ENCODE peak calls at places on chromosome 1, in four cellular contexts. S, H, J and Z are unnamed samples.

GRCh38 chr1:237864338-237865244 is 26.1 kb downstream of the ZP4 start:
- DNase-seq in J (no peak), H (peak), S (peak), Z (peak)

GRCh38 chr1:162617513-162617912 is 14.8 kb upstream of the DDR2 start:
- DNase-seq in H (no peak), J (no peak), S (no peak), Z (no peak)

GRCh38 chr1:179278920-179279319 is 14.7 kb upstream of the SOAT1 start:
- DNase-seq in H (no peak), J (no peak), S (no peak), Z (no peak)

GRCh38 chr1:27544818-27545612 is 55.0 kb upstream of the WASF2 start:
- DNase-seq in H (no peak), S (peak), J (peak), Z (no peak)

GRCh38 chr1:162145966-162146696 is 76.6 kb downstream of the NOS1AP start:
- DNase-seq in H (no peak), S (no peak), J (no peak), Z (no peak)

GRCh38 chr1:110671323-110671722 is 3.4 kb downstream of the KCNA3 start:
- DNase-seq in J (no peak), H (no peak), S (no peak), Z (no peak)

GRCh38 chr1:20626524-20626923 is 6.7 kb upstream of the PINK1 start:
- DNase-seq in S (no peak), H (no peak), J (no peak), Z (no peak)

GRCh38 chr1:17239420-17239819 is 9.5 kb upstream of the PADI3 start:
- DNase-seq in S (peak), J (peak), H (peak), Z (peak)

GRCh38 chr1:36099681-36100341 is 11.1 kb downstream of the ADPRS start:
- DNase-seq in S (peak), J (peak), H (peak), Z (peak)

GRCh38 chr1:190376067-190376466 is 101.6 kb downstream of the BRINP3 start:
- DNase-seq in J (no peak), H (no peak), S (no peak), Z (no peak)

GRCh38 chr1:118786454-118787155 is 201.5 kb downstream of the TBX15 start:
- DNase-seq in H (no peak), J (no peak), S (no peak), Z (no peak)

GRCh38 chr1:233933339-233933738 is 28.9 kb downstream of the SLC35F3 start:
- DNase-seq in H (no peak), S (no peak), J (no peak), Z (no peak)

GRCh38 chr1:207818971-207819451 is 67.2 kb downstream of the CD46 start:
- DNase-seq in J (peak), S (peak), H (peak), Z (peak)

GRCh38 chr1:233240367-233240766 is 55.2 kb downstream of the PCNX2 start:
- DNase-seq in J (peak), S (no peak), H (no peak), Z (no peak)

GRCh38 chr1:17120483-17120882 is 1.2 kb upstream of the PADI2 start:
- DNase-seq in S (no peak), J (no peak), H (no peak), Z (no peak)

GRCh38 chr1:37824001-37824400 is 16.0 kb upstream of the YRDC start:
- DNase-seq in H (no peak), J (no peak), S (no peak), Z (no peak)

GRCh38 chr1:162612606-162613400 is 19.5 kb upstream of the DDR2 start:
- DNase-seq in S (no peak), J (peak), H (no peak), Z (peak)

GRCh38 chr1:155002479-155003226 is at the start of gene ZBTB7B:
- DNase-seq in J (no peak), H (peak), S (peak), Z (peak)

GRCh38 chr1:41277371-41277994 is 35.4 kb upstream of the SCMH1 start:
- DNase-seq in S (no peak), J (no peak), H (no peak), Z (no peak)

GRCh38 chr1:183515002-183515689 is 42.8 kb downstream of the SMG7 start:
- DNase-seq in J (peak), S (peak), H (no peak), Z (no peak)

GRCh38 chr1:209387969-209388329 is 195.6 kb upstream of the CAMK1G start:
- DNase-seq in J (peak), S (no peak), H (no peak), Z (no peak)

GRCh38 chr1:19210772-19211549 is 895 bp upstream of the UBR4 start:
- DNase-seq in S (peak), H (no peak), J (peak), Z (peak)

GRCh38 chr1:46757256-46757955 is 38.5 kb upstream of the EFCAB14 start:
- DNase-seq in J (peak), H (peak), S (no peak), Z (peak)

GRCh38 chr1:161706116-161706482 is 930 bp upstream of the FCRLA start:
- DNase-seq in J (peak), S (no peak), H (no peak), Z (no peak)

GRCh38 chr1:100249155-100249536 is 488 bp downstream of the DBT start:
- DNase-seq in J (no peak), S (peak), H (no peak), Z (no peak)

GRCh38 chr1:2803931-2804627 is 2.6 kb upstream of the TTC34 start:
- DNase-seq in S (no peak), J (no peak), H (no peak), Z (no peak)

GRCh38 chr1:161492827-161493226 is 12.4 kb upstream of the FCGR2A start:
- DNase-seq in J (no peak), S (no peak), H (no peak), Z (no peak)

GRCh38 chr1:199243423-199244061 is 604.7 kb downstream of the PTPRC start:
- DNase-seq in J (peak), H (peak), S (peak), Z (peak)

GRCh38 chr1:201538618-201539551 is at the start of gene NAV1:
- DNase-seq in H (peak), J (peak), S (peak), Z (peak)

GRCh38 chr1:204080163-204080903 is 7.4 kb downstream of the SOX13 start:
- DNase-seq in J (peak), H (peak), S (peak), Z (peak)

GRCh38 chr1:152023221-152023620 is 13.6 kb downstream of the S100A11 start:
- DNase-seq in J (no peak), H (no peak), S (no peak), Z (no peak)

GRCh38 chr1:203033287-203033686 is 7.0 kb downstream of the PPFIA4 start:
- DNase-seq in J (no peak), H (no peak), S (no peak), Z (no peak)

GRCh38 chr1:110233861-110234260 is 23.7 kb downstream of the KCNC4 start:
- DNase-seq in H (no peak), S (no peak), J (no peak), Z (no peak)

GRCh38 chr1:30853350-30853749 is 55.2 kb downstream of the SDC3 start:
- DNase-seq in S (peak), J (no peak), H (no peak), Z (no peak)

GRCh38 chr1:150484861-150485260 is 2.4 kb upstream of the TARS2 start:
- DNase-seq in H (peak), S (peak), J (peak), Z (no peak)

GRCh38 chr1:99917214-99917613 is 52.6 kb upstream of the SLC35A3 start:
- DNase-seq in H (no peak), J (no peak), S (no peak), Z (no peak)

GRCh38 chr1:913491-914252 is 10.1 kb upstream of the SAMD11 start:
- DNase-seq in H (no peak), J (no peak), S (no peak), Z (no peak)

GRCh38 chr1:28518745-28519341 is 13.0 kb downstream of the RCC1 start:
- DNase-seq in H (no peak), J (no peak), S (peak), Z (peak)

GRCh38 chr1:235063068-235063765 is 65.4 kb downstream of the TOMM20 start:
- DNase-seq in H (no peak), J (no peak), S (no peak), Z (no peak)
- H2AFZ ChIP-seq in H (no peak), J (peak), S (no peak), Z (no peak)

GRCh38 chr1:50139339-50139738 is 30.6 kb downstream of the ELAVL4 start:
- DNase-seq in S (no peak), J (no peak), H (no peak), Z (no peak)
- H2AFZ ChIP-seq in S (no peak), J (no peak), H (no peak), Z (no peak)

DNA sequence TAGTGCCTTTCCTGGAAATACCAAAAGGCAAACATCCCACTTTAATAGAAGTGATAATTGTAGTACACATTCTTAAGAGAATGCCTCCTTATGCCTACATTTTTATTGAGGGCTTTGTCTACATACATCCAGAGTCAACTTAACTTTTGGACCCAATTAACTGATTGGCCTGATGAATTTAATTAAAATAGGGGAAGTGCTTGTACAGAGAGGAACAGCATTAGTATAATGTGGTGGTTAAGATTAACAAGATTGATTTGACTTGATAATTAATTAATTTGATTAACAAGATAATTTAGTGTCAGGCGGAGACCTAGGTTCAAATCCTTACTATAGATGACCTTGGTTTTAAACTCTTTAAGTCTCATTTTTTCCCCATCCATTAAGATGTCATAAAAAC is 111.4 kb downstream of the NFIA start:
- DNase-seq in H (no peak), J (no peak), S (no peak), Z (no peak)
- H2AFZ ChIP-seq in H (no peak), J (no peak), S (no peak), Z (no peak)

GRCh38 chr1:59333626-59334277 is 36.9 kb downstream of the FGGY start:
- DNase-seq in S (peak), J (no peak), H (no peak), Z (peak)
- H2AFZ ChIP-seq in S (no peak), J (peak), H (no peak), Z (no peak)

DNA sequence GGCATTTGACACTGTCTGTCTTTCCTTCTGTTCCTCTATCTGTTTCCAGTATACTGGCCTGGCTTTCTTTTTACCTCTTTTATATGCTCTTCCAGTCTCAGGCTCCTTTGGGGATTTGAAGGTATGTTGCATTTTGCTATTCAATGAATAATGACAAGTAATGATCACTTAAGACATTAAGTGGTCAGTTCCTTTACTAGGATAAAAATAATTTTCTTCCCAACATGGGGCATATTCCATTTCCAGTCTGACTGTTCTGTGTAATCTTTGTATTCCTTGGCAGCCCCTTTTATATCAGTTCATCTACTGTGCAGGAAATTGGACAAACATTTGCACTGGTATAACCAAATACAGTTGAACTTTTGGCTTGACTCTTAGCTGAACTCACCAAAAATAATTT is 15.6 kb downstream of the METTL18 start:
- DNase-seq in S (no peak), H (no peak), J (no peak), Z (no peak)
- H2AFZ ChIP-seq in S (no peak), H (no peak), J (no peak), Z (no peak)

DNA sequence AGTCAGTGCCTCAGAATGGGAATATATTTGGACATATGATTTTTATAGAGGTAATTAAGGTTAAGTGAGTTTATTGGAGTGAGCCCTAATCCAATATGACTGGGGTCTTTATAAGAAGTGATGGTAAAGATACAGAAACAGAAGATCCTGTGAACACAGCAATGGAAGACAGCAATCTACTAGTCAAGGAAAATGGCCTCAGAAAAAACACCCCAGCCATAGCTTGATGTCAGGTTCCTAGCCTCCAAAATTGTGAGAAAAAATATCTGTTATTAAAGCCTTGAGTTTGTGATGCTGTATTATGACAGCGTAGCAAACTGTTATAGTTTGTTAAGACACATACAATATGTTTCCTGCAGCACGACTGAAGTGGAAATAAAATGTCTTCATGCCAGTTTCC is 72.2 kb downstream of the JMJD4 start:
- DNase-seq in S (no peak), H (no peak), J (no peak), Z (no peak)
- H2AFZ ChIP-seq in S (no peak), H (no peak), J (no peak), Z (no peak)

GRCh38 chr1:226135059-226135651 is 51.4 kb downstream of the ACBD3 start:
- DNase-seq in J (no peak), S (no peak), H (no peak), Z (no peak)
- H2AFZ ChIP-seq in J (peak), S (no peak), H (no peak), Z (no peak)

GRCh38 chr1:11692899-11693590 is 1.5 kb downstream of the DRAXIN start:
- DNase-seq in J (peak), S (peak), H (peak), Z (no peak)
- H2AFZ ChIP-seq in J (no peak), S (no peak), H (no peak), Z (no peak)